ENCODE peak calls at places on chromosome 7, in eight cellular contexts. D is amniotic stem cell, R is adrenal gland, E is astrocyte, Z is HCT116, F is SW480, Y is AG04450, G is dorsolateral prefrontal cortex. X is an unnamed sample.

GRCh38 chr7:142711196-142711595 is 38.1 kb upstream of the PRSS1 start:
- DNase-seq in D (no peak), R (no peak), E (peak), Z (no peak), F (no peak), Y (no peak), G (no peak), X (no peak)

GRCh38 chr7:134920026-134920758 is 66.1 kb upstream of the AGBL3 start:
- DNase-seq in D (peak), R (no peak), E (peak), Z (no peak), F (no peak), Y (peak), G (no peak), X (no peak)

GRCh38 chr7:46207931-46208634 is 287.0 kb upstream of the IGFBP3 start:
- DNase-seq in D (no peak), R (no peak), E (no peak), Z (no peak), F (peak), Y (no peak), G (no peak), X (peak)

GRCh38 chr7:102320601-102321350 is 34.1 kb downstream of the SH2B2 start:
- DNase-seq in D (no peak), R (no peak), E (no peak), Z (no peak), F (no peak), Y (no peak), G (no peak), X (no peak)

GRCh38 chr7:66013938-66014337 is 31.9 kb upstream of the GUSB start:
- DNase-seq in D (peak), R (peak), E (peak), Z (peak), F (peak), Y (no peak), G (no peak), X (peak)

GRCh38 chr7:30313348-30313747 is 29.0 kb downstream of the ZNRF2 start:
- DNase-seq in D (no peak), R (no peak), E (no peak), Z (no peak), F (no peak), Y (no peak), G (no peak), X (no peak)

GRCh38 chr7:49805686-49806085 is 32.2 kb downstream of the VWC2 start:
- DNase-seq in D (no peak), R (no peak), E (no peak), Z (no peak), F (no peak), Y (no peak), G (no peak), X (no peak)

GRCh38 chr7:99899830-99900519 is 19.4 kb downstream of the TRIM4 start:
- DNase-seq in D (no peak), R (no peak), E (no peak), Z (no peak), F (no peak), Y (no peak), G (no peak), X (no peak)

GRCh38 chr7:116871061-116871700 is 8.8 kb downstream of the CAPZA2 start:
- DNase-seq in D (no peak), R (no peak), E (no peak), Z (no peak), F (no peak), Y (no peak), G (no peak), X (no peak)

GRCh38 chr7:108057951-108058391 is 55.0 kb upstream of the LAMB1 start:
- DNase-seq in D (no peak), R (no peak), E (no peak), Z (no peak), F (no peak), Y (no peak), G (no peak), X (no peak)

GRCh38 chr7:135757719-135758411 is 9.3 kb upstream of the FAM180A start:
- DNase-seq in D (peak), R (no peak), E (peak), Z (no peak), F (no peak), Y (no peak), G (no peak), X (no peak)

GRCh38 chr7:21766218-21766617 is 179.5 kb downstream of the CDCA7L start:
- DNase-seq in D (no peak), R (no peak), E (no peak), Z (no peak), F (no peak), Y (no peak), G (no peak), X (no peak)

GRCh38 chr7:414681-415560 is 104.7 kb downstream of the PDGFA start:
- DNase-seq in D (no peak), R (no peak), E (no peak), Z (no peak), F (no peak), Y (no peak), G (no peak), X (no peak)

GRCh38 chr7:150942591-150943452 is 35.3 kb downstream of the KCNH2 start:
- DNase-seq in D (no peak), R (no peak), E (no peak), Z (no peak), F (no peak), Y (no peak), G (no peak), X (no peak)

GRCh38 chr7:82221152-82221674 is 222.4 kb downstream of the CACNA2D1 start:
- DNase-seq in D (no peak), R (no peak), E (no peak), Z (no peak), F (no peak), Y (no peak), G (no peak), X (no peak)

GRCh38 chr7:147978651-147979050 is 611.9 kb upstream of the C7orf33 start:
- DNase-seq in D (no peak), R (no peak), E (no peak), Z (no peak), F (no peak), Y (no peak), G (no peak), X (no peak)

GRCh38 chr7:77710067-77710466 is 13.8 kb downstream of the RSBN1L start:
- DNase-seq in D (no peak), R (no peak), E (no peak), Z (no peak), F (no peak), Y (no peak), G (no peak), X (no peak)

GRCh38 chr7:92782236-92782635 is 54.1 kb downstream of the CDK6 start:
- DNase-seq in D (no peak), R (no peak), E (no peak), Z (no peak), F (peak), Y (no peak), G (no peak), X (no peak)

GRCh38 chr7:122314284-122314683 is 9.7 kb upstream of the FEZF1 start:
- DNase-seq in D (no peak), R (no peak), E (no peak), Z (no peak), F (no peak), Y (no peak), G (no peak), X (no peak)

GRCh38 chr7:12638851-12639467 is 48.5 kb upstream of the ARL4A start:
- DNase-seq in D (no peak), R (no peak), E (peak), Z (peak), F (peak), Y (no peak), G (no peak), X (peak)

GRCh38 chr7:93877742-93878141 is 12.8 kb downstream of the TFPI2 start:
- DNase-seq in D (no peak), R (no peak), E (no peak), Z (no peak), F (no peak), Y (no peak), G (no peak), X (no peak)

GRCh38 chr7:131952365-131952764 is 395.9 kb upstream of the PODXL start:
- DNase-seq in D (no peak), R (no peak), E (no peak), Z (no peak), F (no peak), Y (no peak), G (no peak), X (no peak)

GRCh38 chr7:77797734-77798393 is 370 bp downstream of the TMEM60 start:
- DNase-seq in D (no peak), R (no peak), E (no peak), Z (no peak), F (no peak), Y (no peak), G (peak), X (no peak)

GRCh38 chr7:155797262-155798250 is 14.7 kb downstream of the SHH start:
- DNase-seq in D (no peak), R (no peak), E (no peak), Z (no peak), F (no peak), Y (no peak), G (no peak), X (no peak)

GRCh38 chr7:109879429-109879828 is 1211.5 kb upstream of the LRRN3 start:
- DNase-seq in D (no peak), R (no peak), E (no peak), Z (no peak), F (no peak), Y (no peak), G (no peak), X (no peak)

GRCh38 chr7:143265017-143265693 is 1.9 kb downstream of the GSTK1 start:
- DNase-seq in D (no peak), R (no peak), E (no peak), Z (no peak), F (no peak), Y (no peak), G (no peak), X (no peak)

GRCh38 chr7:70042533-70042932 is 444.3 kb downstream of the AUTS2 start:
- DNase-seq in D (peak), R (peak), E (peak), Z (no peak), F (peak), Y (no peak), G (no peak), X (peak)

GRCh38 chr7:92754756-92755581 is 81.4 kb downstream of the CDK6 start:
- DNase-seq in D (no peak), R (no peak), E (no peak), Z (no peak), F (no peak), Y (no peak), G (peak), X (no peak)

GRCh38 chr7:156151082-156151481 is 338.8 kb upstream of the SHH start:
- DNase-seq in D (no peak), R (no peak), E (no peak), Z (no peak), F (no peak), Y (no peak), G (no peak), X (no peak)

GRCh38 chr7:30933124-30933893 is 21.7 kb downstream of the AQP1 start:
- DNase-seq in D (no peak), R (no peak), E (no peak), Z (no peak), F (no peak), Y (no peak), G (no peak), X (no peak)

GRCh38 chr7:112133328-112133727 is 72.9 kb downstream of the DOCK4 start:
- DNase-seq in D (no peak), R (no peak), E (no peak), Z (no peak), F (no peak), Y (no peak), G (no peak), X (no peak)

GRCh38 chr7:105906690-105907089 is 30.3 kb upstream of the ATXN7L1 start:
- DNase-seq in D (no peak), R (no peak), E (peak), Z (no peak), F (no peak), Y (no peak), G (peak), X (no peak)

GRCh38 chr7:89238156-89238555 is 442.6 kb upstream of the TEX47 start:
- DNase-seq in D (peak), R (no peak), E (peak), Z (no peak), F (no peak), Y (peak), G (no peak), X (no peak)

X was measured in small intestine.